ENCODE peak calls at places on chromosomes 4 and X, in seven cellular contexts. J, C, K, V, B, Y and N are unnamed samples.

GRCh38 chr4:52037730-52038108 is 380 bp downstream of the SGCB start:
- DNase-seq in J (peak; percentile 51), C (no peak), K (no peak), V (peak; percentile 51), B (no peak), Y (peak; percentile 66), N (no peak)

GRCh38 chr4:137524642-137525384 is 7.5 kb downstream of the PCDH18 start:
- DNase-seq in J (no peak), C (no peak), K (no peak), V (no peak), B (no peak), Y (peak; percentile 79), N (no peak)

GRCh38 chrX:47577424-47577823 is 4.8 kb upstream of the TIMP1 start:
- DNase-seq in J (no peak), C (no peak), K (no peak), V (no peak), B (no peak), Y (no peak), N (no peak)

GRCh38 chrX:135015526-135016245 is 6.7 kb downstream of the RTL8B start:
- DNase-seq in J (no peak), C (no peak), K (no peak), V (no peak), B (no peak), Y (no peak), N (no peak)

GRCh38 chr4:25088342-25088952 is 57.7 kb upstream of the LGI2 start:
- DNase-seq in J (no peak), C (no peak), K (no peak), V (no peak), B (no peak), Y (peak; percentile 68), N (no peak)

GRCh38 chr4:92952426-92952825 is 648.7 kb downstream of the GRID2 start:
- DNase-seq in J (no peak), C (no peak), K (no peak), V (no peak), B (no peak), Y (no peak), N (no peak)

GRCh38 chr4:141331534-141332358 is 111.1 kb downstream of the ZNF330 start:
- DNase-seq in J (no peak), C (no peak), K (no peak), V (no peak), B (no peak), Y (no peak), N (no peak)

GRCh38 chrX:154540897-154541535 is 5.6 kb downstream of the G6PD start:
- DNase-seq in J (no peak), C (peak; percentile 72), K (peak; percentile 64), V (no peak), B (no peak), Y (no peak), N (no peak)

GRCh38 chr4:25552580-25553271 is 102.9 kb upstream of the SLC34A2 start:
- DNase-seq in J (peak; percentile 22), C (peak; percentile 91), K (no peak), V (peak; percentile 22), B (peak; percentile 76), Y (peak; percentile 2), N (no peak)

GRCh38 chr4:173214231-173214630 is 45.6 kb downstream of the GALNT7 start:
- DNase-seq in J (no peak), C (no peak), K (no peak), V (peak; percentile 74), B (no peak), Y (no peak), N (no peak)
- H3K4me1 ChIP-seq in J (peaks cover 12% of the 10 kb centered on the region), C (no peaks in the 10 kb centered on the region), K (peaks cover 7% of the 10 kb centered on the region), V (peaks cover 4% of the 10 kb centered on the region), B (peaks cover 14% of the 10 kb centered on the region), Y (peaks cover 26% of the 10 kb centered on the region), N (peaks cover 3% of the 10 kb centered on the region)

DNA sequence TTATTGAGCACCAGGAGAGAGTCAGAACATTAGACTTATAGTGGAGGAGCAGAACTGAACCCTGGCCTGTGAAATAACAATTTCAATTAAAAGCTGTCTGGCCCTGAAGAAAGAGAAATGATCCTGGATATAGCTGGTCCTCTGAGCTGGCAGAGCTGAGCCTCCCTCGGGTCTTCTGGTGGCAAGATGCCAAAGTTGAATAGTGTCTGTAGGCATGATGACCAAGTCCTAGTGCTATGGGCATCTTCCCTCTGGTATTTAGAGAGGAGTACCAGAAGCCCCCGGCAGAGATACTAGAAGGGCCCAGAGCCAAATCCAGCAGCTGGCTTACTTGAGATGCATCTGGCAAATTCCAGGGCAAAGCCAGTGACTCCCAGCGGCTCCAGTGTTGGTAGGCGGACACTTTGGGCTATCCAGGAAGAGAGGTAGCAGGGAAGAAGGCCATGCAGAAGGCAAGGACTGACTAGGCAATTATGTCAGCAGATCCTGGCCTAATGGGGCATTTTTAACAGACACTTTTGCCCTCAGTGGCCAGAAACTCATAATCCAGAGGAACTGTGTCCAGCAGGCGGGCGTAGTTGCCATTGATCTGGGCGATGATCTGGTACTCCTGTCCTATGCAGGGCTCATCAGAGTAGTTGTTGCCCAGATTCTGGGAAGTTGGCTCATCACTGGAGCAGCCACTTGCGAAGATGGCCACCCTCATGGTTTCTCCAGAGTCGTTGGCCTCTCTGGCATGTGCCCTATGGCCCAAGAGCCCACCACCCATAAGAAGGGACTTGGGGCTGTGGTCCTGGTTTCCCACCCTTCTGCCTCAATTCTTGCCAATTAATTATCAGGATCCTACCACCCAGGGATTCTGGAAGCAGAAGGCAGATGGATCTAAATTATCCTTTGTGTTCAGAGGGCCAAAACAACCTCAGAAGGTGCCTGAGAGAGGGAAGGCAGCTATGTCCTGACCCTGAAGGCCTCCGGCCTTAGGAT is 17.8 kb downstream of the VSIG4 start:
- DNase-seq in J (no peak), C (no peak), K (no peak), V (no peak), B (no peak), Y (no peak), N (no peak)
- H3K4me3 ChIP-seq in J (no peak overlapping the region), C (no peak overlapping the region), K (no peak overlapping the region), V (no peak overlapping the region), B (no peak overlapping the region), Y (no peak overlapping the region), N (no peak overlapping the region)

GRCh38 chr4:96004341-96004740 is 164.4 kb downstream of the PDHA2 start:
- DNase-seq in J (no peak), C (no peak), K (no peak), V (no peak), B (no peak), Y (no peak), N (no peak)
- H3K27ac ChIP-seq in J (no peak overlapping the region), C (no peak overlapping the region), K (no peak overlapping the region), V (no peak overlapping the region), B (no peak overlapping the region), Y (no peak overlapping the region), N (no peak overlapping the region)

DNA sequence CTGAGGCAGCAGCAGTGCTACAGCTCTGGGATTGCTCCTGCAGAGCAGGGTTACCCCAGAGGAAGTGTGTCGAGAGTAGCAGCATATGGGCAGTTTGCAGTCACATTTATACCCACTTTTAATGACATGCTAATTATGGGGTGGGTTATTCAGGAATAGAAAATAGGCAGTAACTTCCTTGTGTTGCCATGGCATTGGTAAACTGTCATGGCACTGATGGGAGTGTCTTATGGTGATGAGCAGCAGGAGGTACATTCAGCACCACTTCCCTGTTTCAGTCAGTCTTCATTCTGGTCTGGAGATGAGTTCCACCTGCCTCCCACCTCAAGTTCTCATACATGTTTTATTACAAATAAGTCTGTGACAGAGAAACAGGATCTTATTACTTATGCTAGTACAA is 38.5 kb upstream of the DCLK2 start:
- DNase-seq in J (peak; percentile 4), C (no peak), K (no peak), V (peak; percentile 26), B (no peak), Y (no peak), N (no peak)
- H3K4me1 ChIP-seq in J (peaks cover 10% of the 10 kb centered on the region), C (no peaks in the 10 kb centered on the region), K (no peaks in the 10 kb centered on the region), V (no peaks in the 10 kb centered on the region), B (no peaks in the 10 kb centered on the region), Y (no peaks in the 10 kb centered on the region), N (no peaks in the 10 kb centered on the region)

GRCh38 chr4:113976937-113977855 is 2.3 kb downstream of the ARSJ start:
- DNase-seq in J (no peak), C (no peak), K (no peak), V (no peak), B (no peak), Y (peak; percentile 52), N (no peak)

GRCh38 chr4:113979973-113980615 is 647 bp upstream of the ARSJ start:
- DNase-seq in J (no peak), C (no peak), K (no peak), V (peak; percentile 81), B (no peak), Y (peak; percentile 34), N (no peak)

GRCh38 chr4:113979157-113979972 is at the start of gene ARSJ:
- DNase-seq in J (no peak), C (peak; percentile 56), K (peak; percentile 80), V (peak; percentile 89), B (peak; percentile 32), Y (peak; percentile 91), N (no peak)

GRCh38 chr4:113978561-113979156 is 788 bp downstream of the ARSJ start:
- DNase-seq in J (no peak), C (no peak), K (peak; percentile 40), V (peak; percentile 55), B (no peak), Y (peak; percentile 21), N (no peak)

GRCh38 chr4:113978105-113978504 is 1.3 kb downstream of the ARSJ start:
- DNase-seq in J (no peak), C (no peak), K (no peak), V (no peak), B (no peak), Y (no peak), N (no peak)
- H3K4me3 ChIP-seq in J (no peak overlapping the region), C (peak overlapping the region; percentile 55), K (peak overlapping the region; percentile 84), V (no peak overlapping the region), B (peak overlapping the region; percentile 39), Y (peak overlapping the region; percentile 89), N (no peak overlapping the region)

GRCh38 chr4:3436048-3436797 is 5.5 kb upstream of the HGFAC start:
- DNase-seq in J (no peak), C (no peak), K (no peak), V (no peak), B (no peak), Y (no peak), N (no peak)
- H3K27ac ChIP-seq in J (no peak overlapping the region), C (no peak overlapping the region), K (no peak overlapping the region), V (no peak overlapping the region), B (no peak overlapping the region), Y (no peak overlapping the region), N (no peak overlapping the region)

GRCh38 chr4:182555997-182556418 is 312.8 kb downstream of the TENM3 start:
- DNase-seq in J (no peak), C (no peak), K (peak; percentile 71), V (peak; percentile 91), B (no peak), Y (peak; percentile 50), N (no peak)
- H3K4me1 ChIP-seq in J (no peaks in the 10 kb centered on the region), C (no peaks in the 10 kb centered on the region), K (peaks cover 7% of the 10 kb centered on the region), V (peaks cover 16% of the 10 kb centered on the region), B (no peaks in the 10 kb centered on the region), Y (no peaks in the 10 kb centered on the region), N (no peaks in the 10 kb centered on the region)

DNA sequence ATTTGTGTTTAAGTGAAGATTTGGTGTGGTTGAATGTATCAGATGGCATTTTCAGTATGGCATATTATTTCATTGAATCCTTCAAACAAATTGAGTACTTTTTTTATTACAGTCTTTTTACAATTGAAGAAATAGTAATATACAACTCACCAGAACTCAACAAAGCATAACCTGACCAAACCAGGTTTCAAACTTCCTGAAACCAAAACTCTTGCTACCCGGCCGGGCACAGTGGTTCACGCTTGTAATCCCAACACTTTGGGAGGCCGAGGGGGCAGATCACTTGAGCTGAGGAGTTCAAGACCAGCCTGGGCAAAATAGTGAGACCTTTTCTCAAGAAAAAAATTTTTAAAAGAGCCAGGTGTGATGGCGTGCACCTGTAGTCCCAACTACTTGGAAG is 94.2 kb downstream of the UBE2K start:
- DNase-seq in J (no peak), C (no peak), K (no peak), V (no peak), B (no peak), Y (no peak), N (no peak)
- H3K4me3 ChIP-seq in J (no peak overlapping the region), C (no peak overlapping the region), K (no peak overlapping the region), V (no peak overlapping the region), B (no peak overlapping the region), Y (no peak overlapping the region), N (no peak overlapping the region)